ENCODE peak calls at places on chromosomes 5 and 9, in nine cellular contexts. P is astrocyte of the cerebellum; M is anterior cingulate cortex; T is GM10248; U is activated CD8-positive, alpha-beta memory T cell treated with anti-CD3 and anti-CD28 coated beads for 48 hours; E is HCT116; O is GM20000; H is GM04503; A is IMR-90. X is an unnamed sample.

GRCh38 chr9:130870491-130871381 is 25.9 kb downstream of the QRFP start:
- DNase-seq in P (no peak), M (no peak), T (peak), U (no peak), E (no peak), O (peak), H (no peak), A (no peak), X (no peak)

GRCh38 chr5:170655920-170656319 is 127.6 kb upstream of the GABRP start:
- DNase-seq in P (no peak), M (no peak), T (no peak), U (no peak), E (no peak), O (no peak), H (no peak), A (no peak), X (no peak)

GRCh38 chr5:79771387-79771786 is 81.8 kb downstream of the CMYA5 start:
- DNase-seq in P (peak), M (no peak), T (no peak), U (no peak), E (no peak), O (no peak), H (peak), A (peak), X (no peak)

GRCh38 chr5:101390317-101390908 is 487.3 kb upstream of the ST8SIA4 start:
- DNase-seq in P (peak), M (no peak), T (no peak), U (no peak), E (peak), O (peak), H (peak), A (peak), X (peak)

GRCh38 chr5:172623313-172623980 is 17.6 kb upstream of the NEURL1B start:
- DNase-seq in P (no peak), M (no peak), T (no peak), U (no peak), E (no peak), O (no peak), H (no peak), A (no peak), X (no peak)

GRCh38 chr9:69223605-69224004 is 49.5 kb downstream of the TJP2 start:
- DNase-seq in P (peak), M (peak), T (peak), U (no peak), E (peak), O (peak), H (peak), A (peak), X (no peak)

GRCh38 chr9:68747043-68747533 is 42.0 kb downstream of the PIP5K1B start:
- DNase-seq in P (no peak), M (no peak), T (no peak), U (no peak), E (no peak), O (no peak), H (no peak), A (no peak), X (no peak)

GRCh38 chr5:107090471-107090870 is 580.3 kb downstream of the EFNA5 start:
- DNase-seq in P (no peak), M (no peak), T (no peak), U (no peak), E (no peak), O (no peak), H (no peak), A (no peak), X (no peak)

GRCh38 chr5:147332643-147333042 is 97.8 kb downstream of the STK32A start:
- DNase-seq in P (no peak), M (no peak), T (no peak), U (no peak), E (no peak), O (no peak), H (no peak), A (no peak), X (no peak)

X was measured in MM.1S.